ENCODE peak calls at places on chromosomes 11 and 22, in nine cellular contexts. R is NB4, S is SJSA1, Y is adrenal gland, I is lower lobe of right lung, J is lung, L is vagina, G is IMR-90, E is suprapubic skin. M is an unnamed sample.

GRCh38 chr22:19984201-19984753 is 32.3 kb downstream of the ARVCF start:
- DNase-seq in G (peak), S (no peak), E (no peak), R (no peak), J (no peak), L (no peak), Y (peak), I (no peak), M (peak)

GRCh38 chr11:97743205-97743742 is 1277.5 kb upstream of the CNTN5 start:
- DNase-seq in I (no peak), L (no peak), G (peak), R (peak), E (no peak), J (no peak), Y (no peak), S (no peak), M (no peak)

GRCh38 chr22:37566329-37566837 is 6.1 kb downstream of the CDC42EP1 start:
- DNase-seq in R (no peak), G (no peak), S (no peak), J (no peak), L (no peak), Y (no peak), I (peak), E (no peak), M (no peak)

GRCh38 chr11:70034740-70035365 is 43.3 kb upstream of the ANO1 start:
- DNase-seq in L (peak), E (peak), I (no peak), R (no peak), Y (no peak), G (no peak), S (no peak), J (no peak), M (no peak)

GRCh38 chr22:42177891-42178336 is 47.3 kb upstream of the CYP2D6 start:
- DNase-seq in I (no peak), S (no peak), L (no peak), E (no peak), J (no peak), R (no peak), Y (no peak), G (no peak), M (no peak)

GRCh38 chr22:27614291-27615007 is 187.1 kb downstream of the MN1 start:
- DNase-seq in E (no peak), L (no peak), S (no peak), J (no peak), I (no peak), G (no peak), R (no peak), Y (no peak), M (no peak)

GRCh38 chr22:35467788-35468187 is 67.8 kb downstream of the MCM5 start:
- DNase-seq in Y (peak), S (no peak), I (peak), L (no peak), E (peak), J (peak), R (no peak), G (peak), M (no peak)

GRCh38 chr11:67056640-67057409 is at the start of gene RHOD:
- DNase-seq in I (peak), S (no peak), E (peak), R (no peak), L (no peak), Y (no peak), G (no peak), J (peak), M (no peak)

GRCh38 chr11:107549253-107549953 is 16.1 kb downstream of the ALKBH8 start:
- DNase-seq in I (no peak), G (peak), S (no peak), L (no peak), E (no peak), R (peak), Y (no peak), J (no peak), M (peak)

GRCh38 chr11:13928566-13929251 is 33.8 kb upstream of the SPON1 start:
- DNase-seq in Y (peak), G (peak), R (peak), L (no peak), E (no peak), S (no peak), I (no peak), J (no peak), M (no peak)

GRCh38 chr22:40953446-40953845 is 2.3 kb downstream of the RBX1 start:
- DNase-seq in S (no peak), I (no peak), E (no peak), R (no peak), G (no peak), J (no peak), L (no peak), Y (no peak), M (peak)

GRCh38 chr11:117121176-117121575 is 22.9 kb upstream of the PAFAH1B2 start:
- DNase-seq in J (no peak), R (no peak), L (no peak), Y (no peak), G (peak), S (no peak), E (no peak), I (no peak), M (no peak)

GRCh38 chr11:28770806-28771205 is 662.6 kb downstream of the METTL15 start:
- DNase-seq in R (no peak), J (no peak), S (no peak), E (no peak), I (no peak), Y (no peak), L (no peak), G (peak), M (no peak)

GRCh38 chr11:16001899-16002426 is 354.4 kb downstream of the SOX6 start:
- DNase-seq in G (peak), L (no peak), S (peak), R (peak), E (no peak), Y (no peak), I (peak), J (peak), M (peak)

GRCh38 chr11:27497284-27497866 is 9.2 kb downstream of the LIN7C start:
- DNase-seq in E (no peak), R (peak), S (peak), L (no peak), J (no peak), Y (no peak), I (no peak), G (peak), M (peak)

GRCh38 chr11:99937330-99937729 is 749.8 kb upstream of the ARHGAP42 start:
- DNase-seq in J (no peak), I (no peak), G (no peak), E (no peak), L (no peak), S (no peak), Y (no peak), R (no peak), M (peak)

DNA sequence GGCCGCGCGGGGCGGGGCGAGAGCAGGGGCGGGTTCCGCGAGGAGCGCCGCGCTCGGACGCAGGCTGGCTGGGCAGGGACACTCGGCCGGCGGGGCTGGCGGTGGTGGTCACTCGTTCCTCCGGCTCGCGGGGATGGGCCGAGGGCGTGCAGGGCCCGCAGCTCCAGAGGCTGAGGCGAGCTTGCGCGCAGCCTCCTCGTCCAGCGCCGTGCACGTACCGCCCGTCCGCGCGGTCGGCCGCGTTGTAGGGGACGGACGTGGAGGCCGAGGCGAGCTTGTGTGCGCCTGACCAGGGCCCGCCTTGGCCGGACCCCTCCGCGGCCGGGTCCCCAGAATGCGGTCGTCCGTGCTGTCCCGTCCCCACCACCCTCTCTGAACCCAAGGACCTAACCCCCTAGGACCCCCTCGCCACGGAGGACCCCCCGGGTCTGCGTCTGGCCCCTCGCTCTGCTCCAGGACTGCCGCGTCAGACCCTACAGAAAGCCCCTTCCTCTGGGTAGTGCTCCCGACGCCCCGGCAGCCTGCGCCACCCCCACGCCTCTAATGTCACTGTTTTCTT is 569 bp upstream of the YPEL1 start:
- DNase-seq in J (no peak), Y (no peak), S (no peak), E (no peak), L (no peak), R (no peak), I (no peak), G (no peak), M (no peak)
- H3K4me3 ChIP-seq in J (peak), Y (no peak), S (peak), E (peak), L (peak), R (no peak), I (peak), G (peak), M (peak)

DNA sequence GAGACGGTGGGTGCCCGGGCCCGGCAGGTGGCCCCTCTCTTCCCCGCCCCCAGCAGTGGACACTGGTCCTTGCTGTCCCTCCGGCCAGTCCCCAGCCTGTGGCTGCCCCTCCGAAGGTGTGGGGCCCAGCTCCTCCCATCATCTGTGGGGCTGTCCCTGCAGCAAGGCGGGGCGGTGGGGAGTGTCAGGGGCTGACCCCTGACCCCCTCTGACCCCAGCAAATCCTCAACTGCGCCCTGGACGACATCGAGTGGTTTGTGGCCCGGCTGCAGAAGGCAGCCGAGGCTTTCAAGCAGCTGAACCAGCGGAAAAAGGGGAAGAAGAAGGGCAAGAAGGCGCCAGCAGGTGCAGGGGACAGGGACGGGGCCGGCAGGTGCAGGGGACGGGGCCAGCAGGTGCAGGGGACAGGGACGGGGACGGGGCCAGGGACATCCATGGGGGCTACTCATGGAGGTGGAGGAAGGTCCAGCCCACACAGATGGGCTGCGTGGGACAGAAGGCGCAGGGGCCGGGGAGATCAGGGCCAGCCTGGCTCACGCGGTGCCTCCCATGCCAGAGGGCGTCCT is 15.4 kb downstream of the EPS8L2 start:
- DNase-seq in E (no peak), R (no peak), G (no peak), J (no peak), I (no peak), Y (no peak), S (no peak), L (no peak), M (no peak)
- H3K4me3 ChIP-seq in E (peak), R (no peak), G (no peak), J (no peak), I (no peak), Y (no peak), S (no peak), L (no peak), M (no peak)

DNA sequence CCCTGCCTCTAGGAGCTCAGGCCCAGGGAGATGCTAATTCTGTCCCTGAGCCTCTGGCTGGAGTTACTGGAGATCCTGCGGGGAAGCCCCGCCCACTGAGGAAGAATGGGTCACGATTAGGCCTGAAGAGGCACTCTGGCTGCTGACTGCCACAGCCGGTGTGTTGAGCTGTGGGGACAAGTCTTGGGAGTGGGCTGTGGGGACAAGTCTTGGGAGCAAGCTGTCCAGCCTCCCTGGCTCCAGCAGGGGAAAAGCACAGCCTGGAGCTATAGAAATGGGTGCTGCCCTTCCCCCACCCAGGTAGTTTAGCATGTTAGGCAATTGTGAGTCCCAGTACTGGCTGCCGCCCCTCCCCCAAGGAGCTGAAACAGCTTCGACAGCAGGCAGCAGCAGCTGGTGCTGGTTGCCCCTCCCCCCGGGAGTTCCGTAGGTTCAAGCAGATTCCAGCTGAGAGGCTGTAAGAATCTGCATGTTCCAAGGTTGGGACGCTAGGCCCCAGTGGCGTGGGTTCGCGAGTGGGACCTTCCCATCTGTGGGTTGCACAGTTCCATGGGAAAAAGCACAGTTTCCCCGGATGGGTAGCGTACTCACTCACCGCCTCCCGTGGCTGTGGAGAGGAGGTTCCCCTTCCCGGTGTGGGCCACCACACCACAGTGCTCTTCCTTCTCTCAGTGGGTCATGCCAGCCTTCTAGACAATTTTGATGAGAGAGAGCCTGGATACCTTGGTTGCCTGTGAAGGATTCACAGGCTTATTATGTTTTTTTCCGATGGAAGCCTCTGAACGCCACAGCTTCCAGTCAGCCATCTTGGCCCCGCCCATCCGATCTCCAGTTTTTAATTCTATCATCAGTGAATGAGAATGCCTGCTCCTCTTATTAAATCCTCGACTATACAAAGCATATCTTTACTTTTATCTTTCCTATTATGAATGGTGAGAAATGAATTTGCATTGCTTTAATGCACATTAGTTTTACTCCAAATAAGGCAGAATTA is 61.5 kb downstream of the MSANTD4 start:
- DNase-seq in R (no peak), E (no peak), G (no peak), Y (no peak), J (no peak), S (no peak), L (no peak), I (no peak), M (peak)
- H3K4me3 ChIP-seq in R (no peak), E (no peak), G (no peak), Y (no peak), J (no peak), S (no peak), L (no peak), I (no peak), M (peak)

GRCh38 chr11:20160425-20161229 is at the start of gene DBX1:
- DNase-seq in I (no peak), L (no peak), J (no peak), R (no peak), E (no peak), G (no peak), S (no peak), Y (no peak), M (no peak)
- H3K4me3 ChIP-seq in I (no peak), L (no peak), J (no peak), R (no peak), E (no peak), G (no peak), S (no peak), Y (no peak), M (peak)

DNA sequence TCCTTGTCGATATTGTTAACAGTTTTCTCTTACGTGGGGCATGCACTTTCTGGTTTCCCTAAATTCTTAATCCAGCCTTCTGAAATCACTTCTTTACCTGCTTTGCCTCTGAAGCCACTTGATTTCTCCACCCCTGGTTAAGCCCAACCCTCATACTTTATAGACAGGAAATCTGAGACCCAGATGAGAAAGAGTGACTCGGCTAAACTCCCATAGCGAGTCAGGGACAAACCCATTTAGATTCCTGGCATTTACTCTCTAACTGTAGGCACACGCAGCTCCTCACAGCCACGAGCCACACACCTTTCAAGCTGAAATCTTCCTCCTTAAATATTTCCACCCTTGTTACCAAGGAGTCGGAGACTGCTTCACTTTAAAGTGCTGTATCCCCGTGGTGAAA is 50.0 kb upstream of the GRK3 start:
- DNase-seq in S (no peak), J (no peak), E (no peak), I (no peak), G (peak), R (no peak), L (no peak), Y (no peak), M (no peak)
- H3K4me3 ChIP-seq in S (no peak), J (no peak), E (no peak), I (no peak), G (no peak), R (no peak), L (no peak), Y (no peak), M (no peak)

GRCh38 chr11:19955660-19956059 is 204.6 kb downstream of the DBX1 start:
- DNase-seq in E (no peak), L (no peak), G (no peak), R (no peak), Y (no peak), J (no peak), I (no peak), S (no peak), M (no peak)

GRCh38 chr11:19956228-19956627 is 204.0 kb downstream of the DBX1 start:
- DNase-seq in Y (no peak), I (no peak), R (no peak), E (no peak), J (no peak), G (no peak), S (no peak), L (no peak), M (no peak)

GRCh38 chr11:19953909-19954308 is 206.4 kb downstream of the DBX1 start:
- DNase-seq in E (no peak), I (no peak), S (peak), J (no peak), G (peak), L (no peak), Y (no peak), R (peak), M (peak)

GRCh38 chr11:19953342-19953741 is 206.9 kb downstream of the DBX1 start:
- DNase-seq in I (no peak), G (peak), J (no peak), S (peak), E (no peak), L (no peak), Y (no peak), R (no peak), M (no peak)

GRCh38 chr11:19954899-19955298 is 205.4 kb downstream of the DBX1 start:
- DNase-seq in G (no peak), E (no peak), S (no peak), J (no peak), Y (no peak), I (no peak), R (no peak), L (no peak), M (no peak)
- H3K4me3 ChIP-seq in G (no peak), E (no peak), S (no peak), J (no peak), Y (no peak), I (no peak), R (no peak), L (no peak), M (no peak)

GRCh38 chr11:46916669-46917108 is 1.7 kb downstream of the LRP4 start:
- DNase-seq in L (no peak), Y (peak), I (no peak), E (no peak), G (peak), J (no peak), S (peak), R (peak), M (peak)
- H3K4me3 ChIP-seq in L (peak), Y (peak), I (peak), E (peak), G (peak), J (no peak), S (peak), R (peak), M (peak)